ENCODE peak calls at places on chromosomes 6 and 20, in six cellular contexts. P is GM23338, R is lower lobe of right lung, A is heart right ventricle, M is tibial nerve, C is mucosa of descending colon. V is an unnamed sample. For H3K36me3, the result is how much of the 10 kb centered on the place peaks cover.

GRCh38 chr20:21615617-21616080 is 89.8 kb upstream of the PAX1 start:
- DNase-seq in P (peak), A (peak), C (peak), M (no peak), R (peak), V (peak)

GRCh38 chr6:56242343-56242742 is 5.0 kb downstream of the COL21A1 start:
- DNase-seq in M (no peak), C (no peak), R (no peak), A (no peak), P (no peak), V (no peak)

GRCh38 chr6:692356-692851 is 535 bp downstream of the EXOC2 start:
- DNase-seq in A (peak), R (peak), P (peak), C (peak), M (no peak), V (peak)

GRCh38 chr20:44222969-44223368 is 12.4 kb upstream of the OSER1 start:
- DNase-seq in P (peak), M (no peak), A (no peak), C (no peak), R (no peak), V (no peak)

GRCh38 chr20:45383131-45383530 is 5.0 kb upstream of the TP53TG5 start:
- DNase-seq in C (no peak), A (no peak), R (no peak), P (no peak), M (no peak), V (no peak)

GRCh38 chr20:41249371-41249770 is 68.2 kb downstream of the ZHX3 start:
- DNase-seq in R (no peak), M (peak), C (peak), P (no peak), A (peak), V (peak)

GRCh38 chr20:57013741-57014140 is 252.7 kb downstream of the BMP7 start:
- DNase-seq in M (no peak), R (no peak), C (no peak), P (peak), A (no peak), V (no peak)

GRCh38 chr6:48606618-48607017 is 495.6 kb upstream of the PTCHD4 start:
- DNase-seq in P (peak), M (no peak), C (no peak), A (no peak), R (no peak), V (no peak)

GRCh38 chr6:33771342-33772113 is 17.4 kb downstream of the LEMD2 start:
- DNase-seq in A (peak), P (peak), M (peak), C (peak), R (peak), V (peak)

GRCh38 chr6:126767741-126768140 is 350.7 kb upstream of the RSPO3 start:
- DNase-seq in M (no peak), A (no peak), P (no peak), R (no peak), C (no peak), V (no peak)

GRCh38 chr20:1857403-1857941 is 37.7 kb upstream of the SIRPA start:
- DNase-seq in M (no peak), C (no peak), R (no peak), A (no peak), P (peak), V (no peak)

GRCh38 chr20:9460518-9460917 is 53.9 kb upstream of the LAMP5 start:
- DNase-seq in R (no peak), C (no peak), A (no peak), M (no peak), P (no peak), V (no peak)

GRCh38 chr20:57633945-57634491 is 13.8 kb upstream of the ZBP1 start:
- DNase-seq in M (no peak), A (no peak), R (no peak), C (no peak), P (no peak), V (no peak)

GRCh38 chr6:22325481-22325880 is 28.6 kb upstream of the PRL start:
- DNase-seq in C (no peak), P (no peak), R (no peak), M (no peak), A (no peak), V (no peak)

GRCh38 chr6:158027590-158028285 is 46.1 kb downstream of the SYNJ2 start:
- DNase-seq in M (no peak), C (peak), R (peak), A (no peak), P (no peak), V (no peak)

GRCh38 chr20:60062431-60063336 is 104.5 kb downstream of the CDH26 start:
- DNase-seq in A (no peak), C (no peak), P (no peak), M (no peak), R (no peak), V (no peak)

GRCh38 chr20:41118632-41119031 is 18.7 kb upstream of the PLCG1 start:
- DNase-seq in R (no peak), A (no peak), P (no peak), C (no peak), M (no peak), V (no peak)

GRCh38 chr20:24634855-24635254 is 165.4 kb downstream of the SYNDIG1 start:
- DNase-seq in P (peak), A (no peak), C (no peak), R (no peak), M (no peak), V (no peak)

GRCh38 chr20:41344938-41345728 is 4.5 kb downstream of the LPIN3 start:
- DNase-seq in P (no peak), M (no peak), R (no peak), A (no peak), C (no peak), V (no peak)

GRCh38 chr6:53795702-53796450 is 1.1 kb downstream of the LRRC1 start:
- DNase-seq in P (peak), M (no peak), R (peak), C (peak), A (peak), V (peak)

GRCh38 chr6:53794720-53795253 is at the start of gene LRRC1:
- DNase-seq in A (peak), P (peak), C (peak), M (peak), R (peak), V (peak)

GRCh38 chr6:53796451-53796780 is 1.6 kb downstream of the LRRC1 start:
- DNase-seq in A (no peak), P (no peak), C (no peak), M (no peak), R (no peak), V (no peak)

GRCh38 chr6:53794073-53794719 is 609 bp upstream of the LRRC1 start:
- DNase-seq in P (peak), C (peak), M (peak), R (peak), A (peak), V (no peak)

DNA sequence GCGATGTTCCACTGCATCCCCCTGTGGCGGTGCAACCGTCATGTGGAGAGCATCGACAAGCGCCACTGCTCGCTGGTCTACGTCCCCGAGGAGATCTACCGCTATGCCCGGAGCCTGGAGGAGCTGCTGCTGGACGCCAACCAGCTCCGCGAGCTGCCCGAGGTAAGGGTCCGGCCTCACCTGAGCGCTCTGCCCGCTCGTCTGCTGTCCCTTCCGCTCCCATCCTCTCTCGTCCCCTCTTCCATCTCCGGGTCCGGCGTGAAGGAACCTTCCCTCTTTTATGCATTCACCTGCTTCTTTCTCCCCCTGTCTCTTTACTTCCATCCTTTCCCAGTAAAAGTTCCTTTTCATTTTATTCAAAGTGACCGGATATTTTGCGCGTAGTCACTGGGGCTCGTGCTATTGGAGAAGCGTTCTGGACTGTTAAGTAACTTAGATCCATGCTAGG is 473 bp downstream of the LRRC1 start:
- DNase-seq in A (no peak), P (peak), R (no peak), M (no peak), C (no peak), V (no peak)
- TF ChIP-seq CTCF in A (no peak), P (no peak), R (no peak), M (no peak), C (no peak), V (no peak)

DNA sequence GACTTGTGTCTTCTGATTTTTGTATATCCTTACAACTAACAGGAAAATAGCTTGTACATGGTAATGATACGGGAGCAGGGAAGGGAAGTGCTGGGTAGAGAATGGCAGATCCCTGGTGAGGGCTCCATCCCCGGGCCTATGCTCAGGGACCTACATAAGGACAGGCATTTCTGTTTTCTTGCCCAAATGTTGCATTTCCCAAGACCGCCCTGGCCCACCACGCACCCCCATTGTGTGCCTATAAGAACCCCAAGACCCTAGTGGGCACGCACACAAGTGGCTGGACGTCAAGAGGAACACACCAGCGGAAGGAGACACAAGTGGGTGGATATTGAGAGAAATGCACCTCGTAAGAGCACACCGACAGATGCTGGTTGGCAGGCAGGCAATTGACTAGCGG is 616.3 kb upstream of the MAN1A1 start:
- DNase-seq in P (no peak), C (no peak), M (no peak), A (no peak), R (no peak), V (no peak)
- H3K4me3 ChIP-seq in P (no peak), C (no peak), M (no peak), A (no peak), R (no peak), V (no peak)

GRCh38 chr6:43798688-43799444 is 28.9 kb downstream of the VEGFA start:
- DNase-seq in C (peak), R (peak), M (no peak), A (peak), P (no peak), V (no peak)

GRCh38 chr6:43801489-43802181 is 31.6 kb downstream of the VEGFA start:
- DNase-seq in R (no peak), A (no peak), C (no peak), M (no peak), P (no peak), V (no peak)

GRCh38 chr6:43800746-43801488 is 30.9 kb downstream of the VEGFA start:
- DNase-seq in C (no peak), M (no peak), P (peak), R (no peak), A (no peak), V (no peak)

GRCh38 chr6:43797919-43798318 is 27.9 kb downstream of the VEGFA start:
- DNase-seq in C (peak), P (no peak), R (peak), A (no peak), M (no peak), V (no peak)

DNA sequence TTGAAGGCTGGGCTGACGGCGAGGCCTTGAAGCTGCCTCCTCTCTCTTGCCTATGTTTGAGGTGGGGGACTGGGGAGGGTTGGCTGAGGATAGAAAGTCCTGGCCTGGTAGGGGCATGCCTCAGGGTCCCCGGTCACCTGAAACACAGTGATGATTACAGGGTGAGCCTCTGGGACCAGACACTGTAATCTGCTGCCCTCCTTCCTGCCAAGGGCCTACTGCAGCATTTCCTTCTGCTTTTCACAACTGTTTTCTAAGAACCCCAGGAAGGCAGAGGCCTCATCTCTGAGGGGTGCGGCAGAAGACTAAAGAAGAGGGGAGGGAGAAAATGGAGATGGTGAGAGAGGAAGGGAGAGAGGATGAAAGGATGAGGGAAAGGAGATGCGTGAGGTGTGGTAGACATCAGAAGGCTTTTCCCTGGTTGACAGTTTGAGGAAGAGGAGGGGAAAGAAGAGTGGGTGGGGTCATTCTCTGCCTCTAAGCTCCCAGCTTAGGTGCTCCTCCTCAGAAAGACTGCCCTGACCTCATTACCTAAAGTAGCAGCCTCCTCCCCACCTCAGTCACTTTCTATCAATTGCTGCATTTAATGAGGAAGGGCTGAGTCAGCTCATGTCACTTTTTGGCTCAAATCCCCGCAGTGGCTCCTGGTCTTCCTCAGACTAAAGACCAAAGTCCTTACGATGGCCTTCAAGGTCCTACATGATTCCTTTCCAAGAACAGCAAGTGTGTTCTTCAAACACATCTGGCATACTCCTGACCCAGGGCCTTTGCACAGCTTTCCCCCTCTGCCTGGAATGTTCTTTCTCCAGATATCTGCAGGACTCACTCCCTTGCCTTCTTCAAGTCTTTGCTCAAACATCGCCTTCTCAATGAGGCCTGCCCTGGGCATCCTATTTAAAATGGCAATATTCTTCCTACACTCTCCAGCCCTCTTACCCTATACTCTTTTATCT is 29.9 kb downstream of the VEGFA start:
- DNase-seq in P (no peak), C (no peak), A (no peak), R (no peak), M (no peak), V (no peak)
- H3K36me3 ChIP-seq in P (under half), C (under half), A (under half), R (under half), M (under half), V (under half)

DNA sequence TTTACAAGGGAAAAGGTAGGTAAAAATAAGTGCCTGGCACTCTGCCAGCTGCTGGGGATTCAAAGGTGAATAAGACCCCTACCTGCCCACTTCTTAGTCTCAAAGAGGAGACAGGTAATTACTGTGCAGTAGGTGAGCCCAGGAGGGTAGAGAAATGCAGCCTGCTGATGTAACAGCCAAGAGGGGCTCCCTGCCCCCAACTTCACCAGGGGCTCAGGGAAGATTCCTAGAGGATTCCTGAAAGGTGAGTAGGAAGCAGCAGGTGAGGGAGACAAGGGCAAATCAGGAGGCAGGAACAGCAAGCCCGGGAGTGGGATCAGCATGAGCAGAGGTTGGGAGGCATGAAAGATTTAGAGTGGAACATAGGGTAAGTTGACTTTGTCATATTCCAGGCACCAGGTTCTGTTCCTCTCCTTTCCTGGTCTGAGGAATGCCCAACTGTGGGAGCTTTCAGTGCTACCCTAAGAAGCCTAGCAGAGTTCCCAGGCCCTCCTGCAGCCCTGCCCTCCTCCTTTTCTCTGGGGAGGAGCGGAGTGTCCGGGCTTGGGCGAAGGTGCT is 258.1 kb downstream of the LRFN2 start:
- DNase-seq in M (no peak), R (no peak), C (no peak), P (peak), A (no peak), V (no peak)
- TF ChIP-seq CTCF in M (no peak), R (no peak), C (no peak), P (no peak), A (no peak), V (no peak)

GRCh38 chr6:167120557-167121030 is 2.3 kb upstream of the CCR6 start:
- DNase-seq in P (no peak), C (no peak), M (no peak), A (no peak), R (no peak), V (no peak)

GRCh38 chr6:167122041-167122826 is 662 bp upstream of the CCR6 start:
- DNase-seq in C (no peak), M (no peak), P (no peak), R (no peak), A (no peak), V (peak)

GRCh38 chr6:167119680-167120556 is 3.0 kb upstream of the CCR6 start:
- DNase-seq in C (peak), M (no peak), R (no peak), P (no peak), A (no peak), V (no peak)

GRCh38 chr6:167122827-167123657 is at the start of gene CCR6:
- DNase-seq in C (no peak), P (no peak), R (no peak), A (no peak), M (no peak), V (no peak)

GRCh38 chr6:167121471-167121870 is 1.4 kb upstream of the CCR6 start:
- DNase-seq in M (no peak), R (no peak), A (no peak), C (no peak), P (no peak), V (no peak)
- H3K4me3 ChIP-seq in M (no peak), R (no peak), A (no peak), C (no peak), P (no peak), V (no peak)

GRCh38 chr6:106528521-106528920 is 100.8 kb downstream of the RTN4IP1 start:
- DNase-seq in C (no peak), M (no peak), P (no peak), A (no peak), R (no peak), V (no peak)
- H3K36me3 ChIP-seq in C (under half), M (under half), P (under half), A (under half), R (under half), V (under half)

GRCh38 chr6:146526192-146526591 is 17.4 kb upstream of the RAB32 start:
- DNase-seq in R (no peak), P (no peak), A (no peak), M (no peak), C (no peak), V (no peak)
- TF ChIP-seq CTCF in R (no peak), P (peak), A (peak), M (no peak), C (no peak), V (no peak)